ENCODE peak calls at places on chromosomes 12 and 14, in ten cellular contexts. I, H, P, S, A, B, V, J, T and U are unnamed samples.

GRCh38 chr12:23640754-23641153 is 308.7 kb downstream of the SOX5 start:
- DNase-seq in I (no peak), H (no peak), P (no peak), S (peak; percentile 47), A (peak; percentile 91), B (no peak), V (no peak), J (no peak), T (no peak), U (no peak)

GRCh38 chr14:50669441-50669986 is 1.4 kb upstream of the SAV1 start:
- DNase-seq in I (no peak), H (no peak), P (no peak), S (no peak), A (peak; percentile 49), B (no peak), V (no peak), J (no peak), T (no peak), U (no peak)

GRCh38 chr12:3557136-3557697 is 66.2 kb downstream of the PRMT8 start:
- DNase-seq in I (no peak), H (no peak), P (no peak), S (no peak), A (peak; percentile 9), B (no peak), V (no peak), J (no peak), T (no peak), U (no peak)

GRCh38 chr12:104802198-104802597 is 155.9 kb downstream of the SLC41A2 start:
- DNase-seq in I (no peak), H (no peak), P (no peak), S (no peak), A (no peak), B (no peak), V (peak; percentile 72), J (no peak), T (no peak), U (no peak)

GRCh38 chr12:14810953-14811483 is 3.0 kb downstream of the SMCO3 start:
- DNase-seq in I (no peak), H (peak; percentile 10), P (peak; percentile 55), S (no peak), A (peak; percentile 32), B (peak; percentile 8), V (peak; percentile 27), J (no peak), T (no peak), U (peak; percentile 32)

GRCh38 chr12:102407776-102408486 is 72.4 kb downstream of the IGF1 start:
- DNase-seq in I (no peak), H (no peak), P (no peak), S (no peak), A (no peak), B (no peak), V (peak; percentile 68), J (no peak), T (no peak), U (no peak)

GRCh38 chr12:12520278-12520677 is 42.4 kb downstream of the DUSP16 start:
- DNase-seq in I (no peak), H (no peak), P (no peak), S (no peak), A (no peak), B (no peak), V (no peak), J (no peak), T (no peak), U (no peak)

GRCh38 chr12:56205445-56205844 is 16.2 kb upstream of the SMARCC2 start:
- DNase-seq in I (no peak), H (no peak), P (no peak), S (no peak), A (no peak), B (no peak), V (no peak), J (no peak), T (no peak), U (no peak)

GRCh38 chr12:120698677-120699076 is 11.6 kb upstream of the UNC119B start:
- DNase-seq in I (no peak), H (no peak), P (no peak), S (no peak), A (no peak), B (no peak), V (no peak), J (no peak), T (no peak), U (no peak)

GRCh38 chr14:55107766-55108554 is 21.1 kb upstream of the LGALS3 start:
- DNase-seq in I (peak; percentile 86), H (peak; percentile 82), P (peak; percentile 84), S (no peak), A (no peak), B (peak; percentile 61), V (peak; percentile 98), J (peak; percentile 60), T (peak; percentile 95), U (peak; percentile 83)

GRCh38 chr12:20520572-20520971 is 152.2 kb downstream of the PDE3A start:
- DNase-seq in I (no peak), H (no peak), P (no peak), S (no peak), A (no peak), B (no peak), V (no peak), J (no peak), T (no peak), U (no peak)

GRCh38 chr14:57362356-57362755 is 28.0 kb upstream of the NAA30 start:
- DNase-seq in I (no peak), H (no peak), P (no peak), S (no peak), A (no peak), B (no peak), V (peak; percentile 50), J (no peak), T (no peak), U (no peak)

GRCh38 chr14:24965934-24966593 is 83.9 kb downstream of the STXBP6 start:
- DNase-seq in I (no peak), H (no peak), P (peak; percentile 81), S (no peak), A (peak; percentile 34), B (peak; percentile 79), V (peak; percentile 95), J (no peak), T (no peak), U (no peak)

GRCh38 chr12:57795354-57795753 is 12.8 kb downstream of the TSFM start:
- DNase-seq in I (no peak), H (no peak), P (no peak), S (no peak), A (no peak), B (no peak), V (peak; percentile 45), J (no peak), T (no peak), U (no peak)

GRCh38 chr14:88825078-88825458 is 617 bp downstream of the TTC8 start:
- DNase-seq in I (no peak), H (no peak), P (no peak), S (no peak), A (no peak), B (no peak), V (peak; percentile 45), J (no peak), T (no peak), U (no peak)

GRCh38 chr14:90458536-90458935 is 61.7 kb downstream of the CALM1 start:
- DNase-seq in I (no peak), H (no peak), P (no peak), S (no peak), A (no peak), B (no peak), V (no peak), J (no peak), T (no peak), U (no peak)

GRCh38 chr14:99157246-99157645 is 114.8 kb downstream of the BCL11B start:
- DNase-seq in I (no peak), H (no peak), P (no peak), S (no peak), A (no peak), B (no peak), V (no peak), J (no peak), T (no peak), U (no peak)
- H3K27me3 ChIP-seq in I (no peaks in the 10 kb centered on the region), H (no peaks in the 10 kb centered on the region), P (no peaks in the 10 kb centered on the region), S (no peaks in the 10 kb centered on the region), A (no peaks in the 10 kb centered on the region), B (no peaks in the 10 kb centered on the region), V (no peaks in the 10 kb centered on the region), J (no peaks in the 10 kb centered on the region), T (no peaks in the 10 kb centered on the region), U (no peaks in the 10 kb centered on the region)

DNA sequence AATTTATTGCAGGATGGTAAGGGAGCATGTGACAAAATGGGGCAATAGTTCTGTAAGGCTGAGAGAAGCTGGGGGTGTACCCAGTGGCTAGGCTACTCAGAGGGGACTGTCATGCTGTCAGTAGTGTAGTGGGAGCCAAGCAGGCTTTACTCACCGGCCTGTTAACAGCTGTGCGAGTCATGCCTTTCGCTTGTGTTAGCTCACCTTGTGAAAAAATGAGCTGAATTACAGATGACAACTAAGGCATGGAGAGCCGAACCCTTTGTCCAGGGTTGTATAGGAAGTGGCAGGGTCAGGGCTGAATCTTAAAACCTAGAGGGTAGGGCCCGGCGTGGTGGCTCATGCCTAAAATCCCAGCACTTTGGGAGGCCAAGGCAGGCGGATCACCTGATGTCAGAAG is 37.9 kb downstream of the SH2B3 start:
- DNase-seq in I (no peak), H (no peak), P (no peak), S (no peak), A (no peak), B (no peak), V (peak; percentile 55), J (no peak), T (no peak), U (no peak)
- H3K27ac ChIP-seq in I (peak overlapping the region; percentile 6), H (peak overlapping the region; percentile 44), P (peak overlapping the region; percentile 46), S (no peak overlapping the region), A (no peak overlapping the region), B (peak overlapping the region; percentile 46), V (peak overlapping the region; percentile 49), J (no peak overlapping the region), T (no peak overlapping the region), U (peak overlapping the region; percentile 38)

GRCh38 chr12:93180566-93180965 is 197.2 kb upstream of the NUDT4 start:
- DNase-seq in I (no peak), H (no peak), P (no peak), S (no peak), A (no peak), B (no peak), V (peak; percentile 30), J (no peak), T (no peak), U (no peak)
- H3K4me1 ChIP-seq in I (peaks cover 6% of the 10 kb centered on the region), H (peaks cover 10% of the 10 kb centered on the region), P (peaks cover 27% of the 10 kb centered on the region), S (no peaks in the 10 kb centered on the region), A (no peaks in the 10 kb centered on the region), B (peaks cover 19% of the 10 kb centered on the region), V (peaks cover 18% of the 10 kb centered on the region), J (peaks cover 59% of the 10 kb centered on the region), T (peaks cover 2% of the 10 kb centered on the region), U (peaks cover 8% of the 10 kb centered on the region)

DNA sequence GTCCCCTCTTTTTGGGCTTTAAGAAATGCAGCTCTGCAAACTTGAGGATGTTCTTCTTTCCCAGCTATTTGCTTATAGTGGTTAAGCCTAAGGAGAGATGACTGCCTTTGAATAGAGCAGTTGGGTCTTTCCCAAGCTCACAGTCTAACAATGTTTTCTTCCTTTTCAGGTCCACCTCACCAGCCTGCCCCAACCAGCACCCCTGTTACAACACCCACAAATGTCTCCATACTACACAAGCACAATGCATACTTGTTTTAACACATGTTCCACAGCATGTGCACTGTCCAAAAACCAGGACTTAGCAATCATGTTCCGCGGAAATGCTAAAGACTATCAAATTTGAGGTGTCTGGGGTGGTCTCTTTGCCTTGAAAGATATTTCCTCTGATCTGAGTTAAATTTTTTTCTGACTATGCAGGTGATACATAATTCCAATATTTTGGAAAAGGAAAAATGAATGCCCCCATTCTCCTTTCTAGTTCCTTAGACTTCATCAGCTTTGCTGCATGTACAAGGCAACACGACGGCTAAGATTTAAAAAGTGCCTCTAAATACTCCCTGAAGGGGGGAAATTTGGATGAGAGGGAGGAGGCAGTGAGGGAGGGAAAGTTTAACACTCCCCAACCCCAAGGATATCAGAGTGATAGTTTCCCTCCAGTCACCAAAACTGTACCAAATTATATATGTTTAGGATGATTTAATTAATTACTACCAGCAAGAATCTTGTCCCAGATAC is 6.6 kb upstream of the HOXC13 start:
- DNase-seq in I (no peak), H (no peak), P (no peak), S (no peak), A (no peak), B (no peak), V (no peak), J (no peak), T (no peak), U (no peak)
- H3K27me3 ChIP-seq in I (peaks cover 31% of the 10 kb centered on the region), H (peaks cover 74% of the 10 kb centered on the region), P (peaks cover 100% of the 10 kb centered on the region), S (peaks cover 100% of the 10 kb centered on the region), A (peaks cover 100% of the 10 kb centered on the region), B (peaks cover 46% of the 10 kb centered on the region), V (peaks cover 85% of the 10 kb centered on the region), J (peaks cover 42% of the 10 kb centered on the region), T (no peaks in the 10 kb centered on the region), U (peaks cover 99% of the 10 kb centered on the region)